ENCODE peak calls at places on chromosomes 1 and 21, in five cellular contexts. One of them, this sample, is unnamed.

GRCh38 chr1:2229032-2229920 is 1.2 kb downstream of the SKI start:
- DNase-seq in pancreas: peak
- DNase-seq in left lobe of liver: peak
- DNase-seq in Kasumi-1: peak
- DNase-seq in H54: no peak
- DNase-seq in this sample: peak

GRCh38 chr1:192954705-192955265 is 104.4 kb downstream of the UCHL5 start:
- DNase-seq in left lobe of liver: no peak
- DNase-seq in Kasumi-1: no peak
- DNase-seq in H54: no peak
- DNase-seq in pancreas: no peak
- DNase-seq in this sample: no peak

GRCh38 chr1:88768816-88769215 is 84.7 kb downstream of the PKN2 start:
- DNase-seq in H54: no peak
- DNase-seq in left lobe of liver: no peak
- DNase-seq in Kasumi-1: no peak
- DNase-seq in pancreas: no peak
- DNase-seq in this sample: no peak

GRCh38 chr1:150352883-150353282 is 11.1 kb upstream of the RPRD2 start:
- DNase-seq in left lobe of liver: no peak
- DNase-seq in pancreas: no peak
- DNase-seq in H54: no peak
- DNase-seq in Kasumi-1: no peak
- DNase-seq in this sample: no peak

GRCh38 chr1:198520524-198521254 is 19.8 kb downstream of the ATP6V1G3 start:
- DNase-seq in pancreas: no peak
- DNase-seq in H54: no peak
- DNase-seq in left lobe of liver: no peak
- DNase-seq in Kasumi-1: no peak
- DNase-seq in this sample: no peak

GRCh38 chr1:36369472-36369871 is 16.3 kb downstream of the STK40 start:
- DNase-seq in H54: no peak
- DNase-seq in Kasumi-1: no peak
- DNase-seq in left lobe of liver: no peak
- DNase-seq in pancreas: no peak
- DNase-seq in this sample: no peak

GRCh38 chr21:36783612-36784383 is 84.9 kb downstream of the SIM2 start:
- DNase-seq in pancreas: no peak
- DNase-seq in H54: peak
- DNase-seq in left lobe of liver: no peak
- DNase-seq in Kasumi-1: no peak
- DNase-seq in this sample: no peak

GRCh38 chr1:162016616-162017015 is 7.1 kb downstream of the OLFML2B start:
- DNase-seq in H54: peak
- DNase-seq in Kasumi-1: no peak
- DNase-seq in pancreas: no peak
- DNase-seq in left lobe of liver: no peak
- DNase-seq in this sample: no peak

GRCh38 chr1:117803318-117803717 is 126.1 kb downstream of the GDAP2 start:
- DNase-seq in H54: no peak
- DNase-seq in left lobe of liver: no peak
- DNase-seq in Kasumi-1: no peak
- DNase-seq in pancreas: no peak
- DNase-seq in this sample: no peak

GRCh38 chr1:238581332-238581731 is 690.6 kb upstream of the ZP4 start:
- DNase-seq in H54: no peak
- DNase-seq in Kasumi-1: no peak
- DNase-seq in pancreas: no peak
- DNase-seq in left lobe of liver: no peak
- DNase-seq in this sample: no peak

GRCh38 chr1:27547220-27548116 is 56.5 kb downstream of the AHDC1 start:
- DNase-seq in Kasumi-1: no peak
- DNase-seq in H54: no peak
- DNase-seq in left lobe of liver: no peak
- DNase-seq in pancreas: no peak
- DNase-seq in this sample: no peak

GRCh38 chr1:87291107-87291506 is 37.6 kb upstream of the LMO4 start:
- DNase-seq in left lobe of liver: no peak
- DNase-seq in Kasumi-1: no peak
- DNase-seq in H54: no peak
- DNase-seq in pancreas: no peak
- DNase-seq in this sample: no peak

GRCh38 chr1:193580419-193580818 is 394.0 kb upstream of the B3GALT2 start:
- DNase-seq in Kasumi-1: no peak
- DNase-seq in left lobe of liver: no peak
- DNase-seq in H54: no peak
- DNase-seq in pancreas: no peak
- DNase-seq in this sample: no peak